ENCODE peak calls at places on chromosomes 1 and 21, in five cellular contexts. A is heart right ventricle, E is A549, R is hepatocyte, K is left ventricle myocardium inferior. T is an unnamed sample.

GRCh38 chr21:45331521-45332257 is 44.0 kb upstream of the POFUT2 start:
- DNase-seq in A (no peak), E (no peak), R (no peak), K (peak), T (no peak)

GRCh38 chr1:81799939-81800740 is 594 bp upstream of the ADGRL2 start:
- DNase-seq in A (peak), E (peak), R (peak), K (peak), T (peak)

GRCh38 chr21:39441502-39442475 is 3.8 kb downstream of the LCA5L start:
- DNase-seq in A (no peak), E (peak), R (peak), K (no peak), T (no peak)

GRCh38 chr21:42346441-42346840 is 4.4 kb downstream of the TFF2 start:
- DNase-seq in A (no peak), E (no peak), R (no peak), K (no peak), T (no peak)

GRCh38 chr1:52523376-52523775 is 29.5 kb downstream of the TUT4 start:
- DNase-seq in A (no peak), E (no peak), R (no peak), K (no peak), T (no peak)

GRCh38 chr1:13535227-13535626 is 21.4 kb upstream of the LRRC38 start:
- DNase-seq in A (peak), E (no peak), R (no peak), K (peak), T (no peak)

GRCh38 chr1:212683357-212683722 is 16.3 kb downstream of the BATF3 start:
- DNase-seq in A (no peak), E (no peak), R (no peak), K (peak), T (no peak)

GRCh38 chr1:80961464-80962190 is 839.1 kb upstream of the ADGRL2 start:
- DNase-seq in A (no peak), E (no peak), R (no peak), K (no peak), T (no peak)

GRCh38 chr1:38029081-38029681 is 16.6 kb downstream of the UTP11 start:
- DNase-seq in A (peak), E (no peak), R (peak), K (no peak), T (no peak)

GRCh38 chr1:23561813-23562100 is 2.5 kb upstream of the ID3 start:
- DNase-seq in A (no peak), E (no peak), R (no peak), K (no peak), T (no peak)

GRCh38 chr1:212315907-212316306 is 30.7 kb downstream of the PPP2R5A start:
- DNase-seq in A (no peak), E (peak), R (no peak), K (no peak), T (no peak)

DNA sequence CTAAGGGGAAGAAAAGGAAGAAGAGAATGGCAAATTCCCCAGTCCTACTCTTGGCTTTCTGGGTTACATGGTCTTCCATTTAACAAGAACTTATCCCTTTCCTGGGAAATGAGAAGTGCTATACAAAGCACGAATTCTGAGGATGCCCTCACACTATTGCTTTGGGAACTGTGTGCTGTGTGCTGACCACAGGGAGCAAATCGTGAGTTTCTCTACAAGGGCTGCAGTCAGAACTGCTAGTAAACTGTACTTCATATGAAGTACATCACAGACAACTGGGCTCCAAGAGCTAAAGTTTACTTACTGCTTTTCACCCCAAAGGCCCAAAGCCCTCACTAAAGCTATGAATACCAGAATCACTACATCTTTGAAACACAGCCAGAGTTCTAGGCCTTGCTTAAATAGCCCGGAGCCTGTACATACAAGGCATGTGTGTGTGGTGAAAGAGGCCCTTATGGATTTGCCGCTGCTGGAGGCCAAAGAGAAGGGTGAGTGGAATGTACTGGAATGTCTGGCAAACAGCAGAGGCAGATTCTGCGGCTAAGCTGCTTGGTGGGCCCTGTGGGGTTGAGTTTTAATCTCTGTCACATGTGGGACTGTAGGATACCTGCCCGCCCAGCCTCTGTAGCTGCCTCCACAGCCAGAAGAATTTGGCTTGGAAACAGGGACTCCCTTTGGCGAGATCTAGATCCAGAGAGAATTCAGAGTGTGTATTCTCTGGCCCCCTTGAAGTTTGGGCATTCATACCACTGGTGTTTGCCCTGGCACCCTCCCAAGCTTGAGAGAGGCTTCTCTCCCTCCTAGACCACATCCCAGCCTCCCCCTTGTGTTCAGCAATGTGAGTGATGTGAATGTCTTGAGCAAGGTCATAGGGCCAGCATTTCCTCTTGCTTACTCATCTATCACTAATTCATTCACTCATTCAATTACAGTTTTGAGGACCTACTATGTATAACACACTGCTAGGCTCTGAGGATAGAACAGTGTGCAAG is 21.9 kb upstream of the TRIM67 start:
- DNase-seq in A (no peak), E (peak), R (peak), K (no peak), T (no peak)
- TF ChIP-seq CTCF in A (no peak), E (no peak), R (no peak), K (no peak), T (no peak)

GRCh38 chr1:220544901-220545303 is 17.0 kb downstream of the MARK1 start:
- DNase-seq in A (no peak), E (peak), R (peak), K (no peak), T (no peak)
- TF ChIP-seq CTCF in A (no peak), E (no peak), R (peak), K (no peak), T (no peak)

DNA sequence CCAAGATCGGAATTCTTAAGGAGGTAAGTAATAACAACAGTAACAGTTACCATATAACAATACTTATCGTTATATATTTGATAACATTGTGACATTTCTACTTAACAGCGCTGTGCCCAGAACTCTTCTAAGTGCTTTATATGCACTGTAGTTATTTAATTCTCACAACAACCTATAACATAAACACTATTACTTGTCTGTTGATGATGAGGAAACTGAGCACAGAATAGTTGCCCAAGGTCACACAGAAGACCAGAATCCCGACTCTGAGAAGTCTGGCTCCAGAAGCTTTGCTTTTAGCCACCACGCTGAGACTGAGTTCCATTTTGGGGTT is 2.4 kb upstream of the ANXA9 start:
- DNase-seq in A (no peak), E (no peak), R (no peak), K (no peak), T (no peak)
- TF ChIP-seq CTCF in A (no peak), E (no peak), R (no peak), K (no peak), T (peak)

GRCh38 chr1:27940297-27940696 is 5.5 kb downstream of the SMPDL3B start:
- DNase-seq in A (peak), E (peak), R (no peak), K (peak), T (no peak)
- TF ChIP-seq CTCF in A (peak), E (peak), R (no peak), K (peak), T (no peak)

DNA sequence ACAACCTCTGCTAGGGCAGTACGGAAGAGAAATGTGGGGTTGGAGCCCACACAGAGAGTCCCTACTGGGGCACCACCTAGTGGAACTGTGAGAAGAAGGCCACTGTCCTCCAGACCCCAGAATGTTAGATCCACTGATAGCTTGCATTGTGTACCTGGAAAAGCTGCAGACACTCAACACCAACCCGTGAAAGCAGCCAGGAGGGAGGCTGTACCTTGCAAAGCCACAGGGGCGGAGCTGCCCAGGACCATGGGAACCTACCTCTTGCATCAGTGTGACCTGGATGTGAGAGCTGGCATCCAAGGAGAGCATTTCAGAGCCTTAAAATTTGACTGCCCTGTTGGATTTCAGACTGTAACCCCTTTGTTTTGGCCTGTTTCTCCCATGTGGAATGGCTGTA is 85.5 kb downstream of the USP25 start:
- DNase-seq in A (no peak), E (no peak), R (no peak), K (no peak), T (no peak)
- TF ChIP-seq CTCF in A (no peak), E (no peak), R (no peak), K (no peak), T (no peak)

GRCh38 chr1:5640845-5641244 is 351.4 kb downstream of the NPHP4 start:
- DNase-seq in A (no peak), E (no peak), R (no peak), K (no peak), T (no peak)
- TF ChIP-seq CTCF in A (peak), E (no peak), R (no peak), K (peak), T (peak)

GRCh38 chr1:154936416-154937050 is at the start of gene PMVK:
- DNase-seq in A (peak), E (peak), R (peak), K (peak), T (peak)
- TF ChIP-seq CTCF in A (peak), E (peak), R (peak), K (peak), T (no peak)

DNA sequence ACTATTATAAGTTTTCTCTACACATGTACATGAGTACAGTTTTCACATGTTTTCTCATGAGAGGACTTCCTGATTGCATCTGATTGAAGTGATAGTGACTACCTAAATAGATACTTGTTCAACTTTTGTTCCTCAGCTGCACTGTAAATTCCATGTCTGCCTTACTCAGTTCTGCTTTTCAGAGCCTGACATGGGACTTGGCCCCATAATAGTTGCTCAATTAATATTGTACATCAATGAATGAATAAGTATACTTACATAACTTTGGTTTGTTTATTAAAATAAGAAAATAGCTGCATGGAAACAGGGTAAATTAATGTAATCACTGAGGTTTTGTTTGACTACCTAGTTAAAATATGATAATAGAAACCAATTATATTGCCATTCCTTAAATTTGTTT is 78.7 kb downstream of the HMCN1 start:
- DNase-seq in A (no peak), E (no peak), R (no peak), K (no peak), T (no peak)
- TF ChIP-seq CTCF in A (no peak), E (no peak), R (no peak), K (no peak), T (no peak)

T was measured in mesothelial cell of epicardium.